ENCODE peak calls at places on chromosomes 11 and 22, in five cellular contexts. B is GM23248, J is PC-3, D is hepatocyte, P is GM23338. U is an unnamed sample.

GRCh38 chr11:78181155-78181554 is 7.3 kb downstream of the KCTD21 start:
- DNase-seq in B (no peak), J (no peak), D (no peak), P (no peak), U (no peak)

GRCh38 chr11:20541503-20541902 is 57.9 kb upstream of the SLC6A5 start:
- DNase-seq in B (no peak), J (no peak), D (no peak), P (no peak), U (no peak)

GRCh38 chr11:119100246-119100959 is 1.2 kb downstream of the DPAGT1 start:
- DNase-seq in B (peak; percentile 65), J (peak; percentile 76), D (peak; percentile 45), P (peak; percentile 61), U (peak; percentile 61)

GRCh38 chr11:124768914-124769313 is 6.8 kb upstream of the ESAM start:
- DNase-seq in B (no peak), J (no peak), D (no peak), P (no peak), U (no peak)

GRCh38 chr11:61961570-61962212 is 5.7 kb downstream of the FTH1 start:
- DNase-seq in B (peak; percentile 73), J (peak; percentile 35), D (peak; percentile 75), P (no peak), U (no peak)

GRCh38 chr11:60951909-60952741 is at the start of gene SLC15A3:
- DNase-seq in B (peak; percentile 66), J (no peak), D (no peak), P (peak; percentile 82), U (no peak)

GRCh38 chr11:65454696-65455456 is 32.3 kb downstream of the NEAT1 start:
- DNase-seq in B (peak; percentile 89), J (peak; percentile 93), D (peak; percentile 93), P (peak; percentile 95), U (peak; percentile 85)

GRCh38 chr22:20777420-20778177 is 3.7 kb downstream of the SERPIND1 start:
- DNase-seq in B (peak; percentile 87), J (peak; percentile 94), D (peak; percentile 84), P (no peak), U (peak; percentile 70)

GRCh38 chr11:32555885-32556284 is 27.7 kb upstream of the EIF3M start:
- DNase-seq in B (no peak), J (no peak), D (no peak), P (no peak), U (no peak)

GRCh38 chr11:69010964-69011623 is 2.0 kb downstream of the MRGPRF start:
- DNase-seq in B (peak; percentile 94), J (no peak), D (peak; percentile 91), P (peak; percentile 90), U (peak; percentile 47)
- TF ChIP-seq EZH2phosphoT487 in B (no peak), J (no peak), D (no peak), P (no peak), U (no peak)

GRCh38 chr11:45667929-45668680 is 2.7 kb upstream of the CHST1 start:
- DNase-seq in B (no peak), J (no peak), D (no peak), P (no peak), U (no peak)
- TF ChIP-seq EZH2 in B (no peak), J (no peak), D (no peak), P (no peak), U (no peak)

GRCh38 chr11:252666-253065 is 15.9 kb downstream of the PSMD13 start:
- DNase-seq in B (no peak), J (no peak), D (no peak), P (no peak), U (no peak)
- TF ChIP-seq EZH2phosphoT487 in B (no peak), J (no peak), D (no peak), P (no peak), U (no peak)

GRCh38 chr11:87002918-87003317 is 34.8 kb upstream of the TMEM135 start:
- DNase-seq in B (no peak), J (no peak), D (no peak), P (no peak), U (no peak)

GRCh38 chr11:86999859-87000753 is 37.6 kb upstream of the TMEM135 start:
- DNase-seq in B (peak; percentile 24), J (peak; percentile 81), D (peak; percentile 56), P (peak; percentile 25), U (no peak)

GRCh38 chr11:87007938-87008337 is 29.8 kb upstream of the TMEM135 start:
- DNase-seq in B (peak; percentile 40), J (peak; percentile 31), D (no peak), P (no peak), U (no peak)

GRCh38 chr11:87006035-87006434 is 31.7 kb upstream of the TMEM135 start:
- DNase-seq in B (no peak), J (peak; percentile 51), D (no peak), P (no peak), U (no peak)

DNA sequence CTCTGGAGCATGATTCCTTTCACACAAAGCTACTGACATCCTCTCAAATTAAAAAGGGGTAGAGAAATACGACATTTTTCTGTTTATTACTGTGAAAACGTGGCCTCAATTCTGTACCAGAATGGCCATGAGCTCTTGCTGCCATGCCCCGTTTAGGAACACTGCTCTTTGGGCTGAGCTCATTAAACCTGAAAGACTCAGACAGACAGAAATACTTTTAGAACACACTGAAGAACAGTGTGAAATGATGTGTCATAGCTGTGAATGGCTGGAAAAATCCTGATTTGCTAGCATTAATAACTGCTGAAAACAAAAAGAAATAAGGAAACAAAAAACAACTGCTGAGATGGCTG is 32.2 kb upstream of the TMEM135 start:
- DNase-seq in B (no peak), J (no peak), D (no peak), P (no peak), U (no peak)
- TF ChIP-seq EZH2 in B (no peak), J (no peak), D (no peak), P (no peak), U (no peak)

GRCh38 chr11:134288486-134288885 is 12.3 kb downstream of the GLB1L3 start:
- DNase-seq in B (no peak), J (no peak), D (no peak), P (no peak), U (no peak)
- TF ChIP-seq EZH2phosphoT487 in B (no peak), J (no peak), D (no peak), P (no peak), U (no peak)

GRCh38 chr11:117795726-117796455 is 1.1 kb downstream of the DSCAML1 start:
- DNase-seq in B (no peak), J (no peak), D (no peak), P (peak; percentile 72), U (no peak)

GRCh38 chr11:117794144-117794543 is 2.9 kb downstream of the DSCAML1 start:
- DNase-seq in B (no peak), J (no peak), D (no peak), P (no peak), U (no peak)

GRCh38 chr11:117794772-117795629 is 2.0 kb downstream of the DSCAML1 start:
- DNase-seq in B (no peak), J (no peak), D (no peak), P (peak; percentile 32), U (no peak)

GRCh38 chr11:117799634-117800033 is 2.6 kb upstream of the DSCAML1 start:
- DNase-seq in B (no peak), J (no peak), D (no peak), P (no peak), U (no peak)

GRCh38 chr11:117796456-117797428 is at the start of gene DSCAML1:
- DNase-seq in B (peak; percentile 16), J (no peak), D (peak; percentile 70), P (peak; percentile 70), U (no peak)
- TF ChIP-seq EZH2 in B (no peak), J (no peak), D (peak; percentile 7), P (peak; percentile 82), U (no peak)

GRCh38 chr11:128670631-128671030 is 23.2 kb upstream of the FLI1 start:
- DNase-seq in B (peak; percentile 22), J (no peak), D (no peak), P (no peak), U (no peak)
- TF ChIP-seq EZH2phosphoT487 in B (no peak), J (no peak), D (no peak), P (no peak), U (no peak)